ENCODE peak calls at places on chromosomes 5 and 9, in five cellular contexts. B is hepatocyte, M is GM12865, P is A549, C is type B pancreatic cell. V is an unnamed sample.

GRCh38 chr9:91033802-91034201 is 232.2 kb downstream of the SYK start:
- DNase-seq in B (no peak), M (peak; percentile 74), P (no peak), C (no peak), V (peak; percentile 55)

GRCh38 chr5:11010811-11011210 is 249.8 kb upstream of the DAP start:
- DNase-seq in B (no peak), M (no peak), P (no peak), C (no peak), V (no peak)

GRCh38 chr5:31809037-31809910 is 170.3 kb downstream of the PDZD2 start:
- DNase-seq in B (peak; percentile 82), M (peak; percentile 70), P (peak; percentile 83), C (peak; percentile 72), V (peak; percentile 76)

GRCh38 chr5:168749391-168750100 is 170.4 kb upstream of the PANK3 start:
- DNase-seq in B (no peak), M (no peak), P (no peak), C (no peak), V (no peak)

GRCh38 chr9:137146527-137146918 is 7.6 kb downstream of the GRIN1 start:
- DNase-seq in B (no peak), M (no peak), P (no peak), C (no peak), V (no peak)

GRCh38 chr5:122120957-122121356 is 8.4 kb upstream of the ZNF474 start:
- DNase-seq in B (no peak), M (no peak), P (no peak), C (no peak), V (no peak)

GRCh38 chr5:139388198-139388821 is 1.4 kb downstream of the MZB1 start:
- DNase-seq in B (peak; percentile 52), M (peak; percentile 84), P (peak; percentile 66), C (no peak), V (peak; percentile 64)

GRCh38 chr5:151142933-151143332 is 14.6 kb downstream of the ANXA6 start:
- DNase-seq in B (no peak), M (no peak), P (no peak), C (no peak), V (no peak)

GRCh38 chr5:38258319-38259061 is at the start of gene EGFLAM:
- DNase-seq in B (peak; percentile 63), M (no peak), P (peak; percentile 24), C (peak; percentile 74), V (peak; percentile 42)

GRCh38 chr9:73176450-73176875 is 24.8 kb downstream of the ANXA1 start:
- DNase-seq in B (no peak), M (no peak), P (peak; percentile 58), C (no peak), V (no peak)

GRCh38 chr5:41161271-41161670 is 52.1 kb downstream of the C6 start:
- DNase-seq in B (no peak), M (no peak), P (no peak), C (no peak), V (no peak)

GRCh38 chr9:33850677-33851076 is 33.7 kb downstream of the UBE2R2 start:
- DNase-seq in B (no peak), M (no peak), P (no peak), C (no peak), V (no peak)

GRCh38 chr9:33164138-33164809 is 2.9 kb downstream of the B4GALT1 start:
- DNase-seq in B (no peak), M (peak; percentile 85), P (no peak), C (no peak), V (peak; percentile 60)

GRCh38 chr5:168347786-168348414 is 56.5 kb downstream of the WWC1 start:
- DNase-seq in B (no peak), M (no peak), P (no peak), C (no peak), V (no peak)

GRCh38 chr5:32462618-32463017 is 18.1 kb upstream of the ZFR start:
- DNase-seq in B (no peak), M (no peak), P (peak; percentile 32), C (no peak), V (no peak)

GRCh38 chr9:76372345-76372744 is 21.9 kb downstream of the RFK start:
- DNase-seq in B (no peak), M (no peak), P (no peak), C (no peak), V (no peak)

GRCh38 chr5:107930092-107930491 is 259.4 kb upstream of the EFNA5 start:
- DNase-seq in B (no peak), M (no peak), P (no peak), C (no peak), V (no peak)
- TF ChIP-seq CTCF in B (no peak), M (no peak), P (no peak), C (no peak), V (no peak)

DNA sequence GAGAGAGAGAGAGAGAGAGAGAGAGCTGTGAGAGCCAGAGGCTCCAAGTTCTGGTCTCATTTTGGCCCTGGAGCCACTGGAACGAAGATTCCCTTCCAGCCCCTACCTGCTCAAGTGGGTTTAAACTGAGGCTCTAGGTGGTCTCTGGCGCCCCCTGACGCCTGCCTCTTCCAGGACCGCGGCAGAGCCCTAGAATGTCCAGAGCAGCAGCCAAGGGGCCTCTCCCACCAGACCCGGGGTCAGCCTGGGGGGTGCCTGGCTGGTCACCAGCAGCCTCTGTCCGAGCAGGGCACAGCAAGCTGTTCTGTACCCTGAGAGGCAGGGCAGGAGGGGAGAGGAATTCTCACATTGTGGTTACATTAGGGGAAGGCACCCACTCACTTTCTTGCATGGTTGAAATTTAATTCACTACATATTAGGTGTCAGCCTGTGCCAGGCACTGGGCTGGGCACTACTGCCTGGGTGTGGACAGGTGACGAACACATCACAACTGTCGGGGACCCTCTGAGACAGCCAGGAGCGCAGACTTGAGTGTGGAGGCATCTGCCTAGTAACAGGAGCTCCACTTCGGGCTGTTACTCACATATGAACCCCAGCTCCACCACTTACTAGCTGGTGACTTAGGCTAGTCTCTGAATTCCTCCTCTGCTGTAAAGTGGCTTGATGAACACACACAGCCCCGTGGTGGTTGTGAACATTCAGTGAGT is 44.5 kb downstream of the AMBP start:
- DNase-seq in B (peak; percentile 31), M (no peak), P (no peak), C (peak; percentile 67), V (peak; percentile 58)
- TF ChIP-seq CTCF in B (peak; percentile 45), M (peak; percentile 27), P (peak; percentile 33), C (peak; percentile 72), V (peak; percentile 40)

GRCh38 chr5:14250094-14250777 is 107.1 kb downstream of the TRIO start:
- DNase-seq in B (peak; percentile 61), M (no peak), P (no peak), C (no peak), V (peak; percentile 47)
- TF ChIP-seq CTCF in B (no peak), M (no peak), P (no peak), C (no peak), V (no peak)

GRCh38 chr9:114339130-114339908 is 9.7 kb downstream of the ORM2 start:
- DNase-seq in B (peak; percentile 60), M (peak; percentile 71), P (peak; percentile 84), C (no peak), V (peak; percentile 88)
- TF ChIP-seq CTCF in B (peak; percentile 60), M (peak; percentile 89), P (peak; percentile 77), C (peak; percentile 86), V (peak; percentile 90)

GRCh38 chr5:21419383-21419782 is 1431.4 kb upstream of the CDH18 start:
- DNase-seq in B (no peak), M (no peak), P (no peak), C (no peak), V (no peak)
- TF ChIP-seq CTCF in B (no peak), M (no peak), P (no peak), C (peak; percentile 50), V (no peak)

V was measured in GM13976.